ENCODE peak calls at places on chromosome 10, in nine cellular contexts. A is GM13976, C is neural crest cell, G is progenitor cell of endocrine pancreas, S is AG09319, F is neural progenitor cell, B is PC-3, V is endodermal cell, Z is dorsolateral prefrontal cortex. J is an unnamed sample.

GRCh38 chr10:27998954-27999275 is at the start of gene ODAD2:
- DNase-seq in G (no peak), V (no peak), C (no peak), B (peak), Z (no peak), S (no peak), F (no peak), A (no peak), J (no peak)

GRCh38 chr10:118915161-118915560 is 114.4 kb upstream of the NANOS1 start:
- DNase-seq in V (no peak), S (no peak), A (no peak), C (no peak), F (no peak), B (no peak), G (no peak), Z (no peak), J (no peak)

GRCh38 chr10:33196710-33197406 is 137.6 kb downstream of the NRP1 start:
- DNase-seq in G (no peak), V (no peak), S (no peak), A (no peak), Z (no peak), B (no peak), C (no peak), F (no peak), J (no peak)

GRCh38 chr10:85741626-85742300 is 624.8 kb downstream of the GRID1 start:
- DNase-seq in F (no peak), C (no peak), V (no peak), Z (no peak), A (peak), G (no peak), B (no peak), S (no peak), J (no peak)

GRCh38 chr10:58384999-58385783 is at the start of gene TFAM:
- DNase-seq in Z (peak), A (peak), C (peak), G (peak), V (peak), F (peak), S (peak), B (peak), J (peak)

GRCh38 chr10:75643944-75644820 is 212.8 kb downstream of the LRMDA start:
- DNase-seq in G (no peak), S (no peak), F (no peak), A (no peak), Z (no peak), B (peak), V (no peak), C (no peak), J (no peak)

GRCh38 chr10:19874791-19875190 is 58.6 kb downstream of the PLXDC2 start:
- DNase-seq in A (no peak), B (no peak), Z (no peak), V (no peak), C (no peak), F (no peak), G (no peak), S (no peak), J (no peak)

GRCh38 chr10:72049969-72050781 is 38.2 kb downstream of the SPOCK2 start:
- DNase-seq in A (no peak), C (no peak), F (peak), B (no peak), Z (no peak), G (no peak), S (no peak), V (peak), J (no peak)

GRCh38 chr10:133438711-133439273 is 14.4 kb upstream of the SPRN start:
- DNase-seq in S (no peak), A (peak), F (no peak), C (no peak), G (no peak), Z (no peak), V (peak), B (peak), J (no peak)

GRCh38 chr10:124734311-124735166 is 9.6 kb downstream of the FAM53B start:
- DNase-seq in B (no peak), G (no peak), A (no peak), V (peak), Z (no peak), F (no peak), S (no peak), C (no peak), J (no peak)

GRCh38 chr10:122344741-122345258 is 29.7 kb upstream of the PLEKHA1 start:
- DNase-seq in V (peak), Z (no peak), B (peak), G (no peak), A (no peak), C (no peak), S (no peak), F (no peak), J (no peak)

GRCh38 chr10:59648711-59649201 is 60.9 kb downstream of the SLC16A9 start:
- DNase-seq in B (no peak), S (no peak), G (no peak), V (no peak), Z (no peak), F (peak), A (no peak), C (no peak), J (no peak)

GRCh38 chr10:131456411-131456810 is 144.9 kb upstream of the TCERG1L start:
- DNase-seq in V (peak), B (no peak), Z (no peak), F (no peak), C (no peak), S (no peak), G (no peak), A (no peak), J (no peak)

GRCh38 chr10:102644066-102644645 is at the start of gene TRIM8:
- DNase-seq in B (peak), F (peak), C (peak), A (peak), V (peak), S (no peak), G (peak), Z (peak), J (no peak)

GRCh38 chr10:114110174-114110972 is 63.6 kb downstream of the CCDC186 start:
- DNase-seq in V (peak), A (no peak), B (peak), G (no peak), C (no peak), S (no peak), F (peak), Z (no peak), J (no peak)

GRCh38 chr10:70292016-70292415 is 8.2 kb upstream of the NPFFR1 start:
- DNase-seq in B (no peak), G (no peak), S (no peak), A (no peak), Z (no peak), F (no peak), C (no peak), V (no peak), J (no peak)

GRCh38 chr10:69240455-69240854 is 20.3 kb downstream of the HKDC1 start:
- DNase-seq in C (no peak), G (no peak), Z (no peak), S (no peak), F (no peak), A (no peak), V (no peak), B (no peak), J (no peak)

GRCh38 chr10:119135517-119135890 is 30.0 kb downstream of the SFXN4 start:
- DNase-seq in A (no peak), G (no peak), F (no peak), C (no peak), B (no peak), Z (no peak), V (no peak), S (peak), J (no peak)

GRCh38 chr10:132551093-132551807 is 13.7 kb downstream of the INPP5A start:
- DNase-seq in V (peak), B (no peak), S (no peak), A (peak), C (no peak), G (no peak), Z (no peak), F (no peak), J (no peak)

GRCh38 chr10:97185326-97186058 is at the start of gene SLIT1:
- DNase-seq in A (no peak), F (peak), Z (peak), S (no peak), G (peak), C (peak), V (peak), B (no peak), J (no peak)

GRCh38 chr10:132579027-132579859 is 41.7 kb downstream of the INPP5A start:
- DNase-seq in G (no peak), C (no peak), V (no peak), Z (peak), B (no peak), S (no peak), F (no peak), A (no peak), J (no peak)

GRCh38 chr10:33993917-33994316 is 659.5 kb upstream of the NRP1 start:
- DNase-seq in A (no peak), Z (no peak), V (no peak), G (no peak), C (no peak), S (no peak), F (no peak), B (no peak), J (no peak)

GRCh38 chr10:21975378-21975990 is 28.0 kb downstream of the DNAJC1 start:
- DNase-seq in A (no peak), G (no peak), C (no peak), F (peak), V (no peak), S (no peak), B (no peak), Z (no peak), J (no peak)

GRCh38 chr10:48417374-48417773 is 110.9 kb downstream of the MAPK8 start:
- DNase-seq in C (no peak), V (no peak), B (no peak), A (no peak), F (no peak), Z (no peak), S (no peak), G (no peak), J (no peak)

GRCh38 chr10:48414778-48415177 is 108.3 kb downstream of the MAPK8 start:
- DNase-seq in S (no peak), G (no peak), A (no peak), C (no peak), V (no peak), B (peak), F (no peak), Z (no peak), J (no peak)

GRCh38 chr10:48414160-48414559 is 107.7 kb downstream of the MAPK8 start:
- DNase-seq in A (no peak), F (no peak), C (no peak), V (no peak), Z (no peak), B (no peak), G (no peak), S (no peak), J (no peak)

GRCh38 chr10:48418189-48418588 is 111.7 kb downstream of the MAPK8 start:
- DNase-seq in F (no peak), S (no peak), G (no peak), V (no peak), C (no peak), B (no peak), A (no peak), Z (no peak), J (no peak)

DNA sequence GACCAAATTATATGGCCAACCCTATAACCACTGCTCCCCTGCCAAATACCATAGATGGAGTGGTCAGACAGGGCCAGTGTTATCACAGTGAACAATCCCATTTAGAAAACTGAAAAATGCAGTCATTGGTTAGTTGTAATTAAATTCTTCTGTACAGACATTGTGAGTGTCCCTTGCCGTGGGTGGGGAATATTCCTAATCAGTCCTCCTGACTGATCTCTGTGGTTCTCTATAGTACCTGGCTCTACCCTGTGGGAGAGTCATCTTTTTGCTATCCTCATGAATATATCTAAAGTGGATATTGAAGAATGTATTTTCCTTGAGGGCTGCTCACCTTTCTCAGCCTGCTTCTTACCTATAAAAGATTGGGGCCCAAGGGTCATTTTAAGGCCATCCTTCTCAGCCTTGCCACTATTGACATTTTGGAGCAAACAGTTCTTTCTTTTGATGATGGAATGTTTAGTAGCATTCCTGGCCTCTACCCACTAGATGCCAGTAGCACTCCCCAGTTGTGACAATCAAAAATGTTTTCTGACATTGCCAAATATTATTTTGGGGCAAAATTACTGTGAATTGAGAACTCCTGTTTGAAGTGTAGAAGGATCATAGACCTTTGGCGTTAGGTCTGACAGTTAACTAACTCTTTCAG is 110.2 kb downstream of the MAPK8 start:
- DNase-seq in Z (no peak), B (no peak), G (no peak), S (no peak), F (no peak), C (no peak), A (no peak), V (no peak), J (no peak)
- TF ChIP-seq CTCF in Z (no peak), B (peak), G (no peak), S (no peak), F (no peak), C (no peak), A (no peak), V (no peak), J (no peak)

DNA sequence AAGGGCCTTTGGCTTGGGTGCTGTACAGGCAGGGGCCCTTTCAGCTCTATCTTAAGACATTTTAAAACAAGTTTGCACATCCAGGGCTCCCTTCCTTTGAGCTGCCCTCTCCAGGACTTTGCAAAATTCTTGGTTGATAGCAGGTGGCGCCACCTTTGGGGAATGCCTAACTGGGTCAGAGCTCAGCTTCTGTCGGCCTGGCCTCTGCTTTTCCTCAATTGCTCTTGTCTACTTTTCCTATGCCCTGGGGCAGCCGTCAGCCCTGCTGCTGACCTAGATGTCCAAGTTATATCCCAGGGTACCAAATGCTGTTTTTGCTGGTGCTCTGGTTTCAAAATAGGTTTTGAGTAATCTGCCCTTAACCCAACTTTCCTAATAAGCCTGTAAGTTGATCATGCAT is 65.8 kb downstream of the APBB1IP start:
- DNase-seq in Z (no peak), F (peak), C (no peak), B (no peak), A (no peak), G (no peak), V (peak), S (no peak), J (no peak)
- TF ChIP-seq CTCF in Z (no peak), F (peak), C (no peak), B (peak), A (peak), G (no peak), V (peak), S (peak), J (no peak)

GRCh38 chr10:80170026-80170425 is 35.3 kb downstream of the ANXA11 start:
- DNase-seq in A (no peak), C (no peak), G (no peak), V (no peak), Z (no peak), S (no peak), B (no peak), F (no peak), J (no peak)

GRCh38 chr10:80170641-80171040 is 34.7 kb downstream of the ANXA11 start:
- DNase-seq in G (no peak), F (no peak), A (no peak), C (no peak), Z (no peak), B (no peak), S (no peak), V (no peak), J (no peak)

GRCh38 chr10:80167471-80167870 is 34.9 kb downstream of the PLAC9 start:
- DNase-seq in S (no peak), G (no peak), F (no peak), C (no peak), V (no peak), A (no peak), B (no peak), Z (no peak), J (no peak)

GRCh38 chr10:80168111-80168511 is 35.6 kb downstream of the PLAC9 start:
- DNase-seq in Z (no peak), A (no peak), B (no peak), V (no peak), F (no peak), C (no peak), S (no peak), G (no peak), J (no peak)

GRCh38 chr10:80168679-80169380 is 36.3 kb downstream of the PLAC9 start:
- DNase-seq in C (no peak), V (peak), G (no peak), Z (no peak), S (no peak), F (peak), A (peak), B (peak), J (no peak)
- TF ChIP-seq CTCF in C (peak), V (peak), G (peak), Z (no peak), S (no peak), F (peak), A (peak), B (peak), J (no peak)

GRCh38 chr10:14558025-14558424 is 216.7 kb downstream of the FAM107B start:
- DNase-seq in C (no peak), A (no peak), S (no peak), Z (no peak), F (no peak), G (no peak), V (no peak), B (no peak), J (no peak)

GRCh38 chr10:14562197-14562596 is 212.5 kb downstream of the FAM107B start:
- DNase-seq in A (no peak), S (no peak), F (no peak), G (no peak), V (no peak), C (no peak), B (no peak), Z (no peak), J (no peak)

GRCh38 chr10:14562615-14563214 is 212.0 kb downstream of the FAM107B start:
- DNase-seq in A (no peak), V (no peak), S (no peak), B (no peak), F (no peak), C (no peak), G (no peak), Z (no peak), J (no peak)

GRCh38 chr10:14560794-14561765 is 213.6 kb downstream of the FAM107B start:
- DNase-seq in G (no peak), S (no peak), C (no peak), F (no peak), A (no peak), Z (no peak), V (no peak), B (no peak), J (no peak)

GRCh38 chr10:14560274-14560673 is 214.4 kb downstream of the FAM107B start:
- DNase-seq in G (no peak), Z (no peak), F (peak), S (no peak), B (peak), V (peak), C (no peak), A (no peak), J (no peak)
- TF ChIP-seq CTCF in G (peak), Z (no peak), F (peak), S (no peak), B (peak), V (peak), C (peak), A (no peak), J (no peak)

GRCh38 chr10:98748298-98748697 is 301.6 kb upstream of the HPS1 start:
- DNase-seq in A (peak), C (peak), S (no peak), G (no peak), V (peak), F (peak), B (peak), Z (no peak), J (no peak)
- TF ChIP-seq CTCF in A (no peak), C (peak), S (peak), G (peak), V (peak), F (peak), B (peak), Z (no peak), J (peak)

GRCh38 chr10:98331888-98332287 is 63.9 kb upstream of the LOXL4 start:
- DNase-seq in B (no peak), G (no peak), F (peak), C (no peak), S (no peak), A (no peak), Z (no peak), V (peak), J (no peak)
- TF ChIP-seq CTCF in B (peak), G (peak), F (peak), C (no peak), S (peak), A (no peak), Z (no peak), V (peak), J (no peak)

GRCh38 chr10:4351723-4352565 is 474.1 kb upstream of the AKR1E2 start:
- DNase-seq in V (no peak), S (no peak), C (no peak), B (no peak), Z (no peak), A (no peak), F (no peak), G (no peak), J (no peak)

GRCh38 chr10:4353964-4354363 is 472.0 kb upstream of the AKR1E2 start:
- DNase-seq in G (no peak), S (no peak), A (no peak), C (no peak), V (no peak), B (peak), F (no peak), Z (no peak), J (no peak)

GRCh38 chr10:4353059-4353655 is 472.9 kb upstream of the AKR1E2 start:
- DNase-seq in G (no peak), C (no peak), S (no peak), B (no peak), F (no peak), V (peak), A (no peak), Z (no peak), J (no peak)

GRCh38 chr10:4354382-4354812 is 471.6 kb upstream of the AKR1E2 start:
- DNase-seq in A (no peak), B (peak), S (no peak), V (no peak), F (no peak), G (no peak), Z (no peak), C (no peak), J (no peak)

DNA sequence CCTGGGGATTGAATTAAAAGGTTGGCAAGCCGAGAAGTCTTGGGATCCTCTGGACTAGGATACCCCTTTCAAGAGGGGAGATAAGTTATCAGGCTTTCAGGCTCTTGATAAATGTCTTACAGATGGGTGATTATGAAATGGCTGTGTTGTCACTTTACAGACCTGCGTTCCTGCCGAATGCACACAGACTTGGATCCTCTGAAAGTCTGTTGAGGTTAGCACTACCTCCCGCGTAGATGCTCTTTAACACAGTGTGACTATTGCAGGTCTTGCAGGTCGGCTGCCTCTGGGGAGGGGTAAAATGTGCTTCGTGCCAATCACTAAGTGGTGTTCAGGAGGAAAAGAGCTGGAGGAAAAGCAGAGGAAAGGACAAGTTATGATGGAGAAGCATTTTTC is 473.4 kb upstream of the AKR1E2 start:
- DNase-seq in A (no peak), Z (no peak), C (no peak), F (no peak), B (no peak), V (peak), G (no peak), S (no peak), J (no peak)
- TF ChIP-seq CTCF in A (no peak), Z (no peak), C (no peak), F (no peak), B (no peak), V (no peak), G (no peak), S (no peak), J (no peak)

GRCh38 chr10:108911814-108912541 is 1011.3 kb downstream of the XPNPEP1 start:
- DNase-seq in B (peak), V (peak), A (peak), Z (peak), F (peak), S (no peak), G (peak), C (peak), J (no peak)
- TF ChIP-seq CTCF in B (peak), V (peak), A (peak), Z (no peak), F (peak), S (peak), G (peak), C (peak), J (peak)

DNA sequence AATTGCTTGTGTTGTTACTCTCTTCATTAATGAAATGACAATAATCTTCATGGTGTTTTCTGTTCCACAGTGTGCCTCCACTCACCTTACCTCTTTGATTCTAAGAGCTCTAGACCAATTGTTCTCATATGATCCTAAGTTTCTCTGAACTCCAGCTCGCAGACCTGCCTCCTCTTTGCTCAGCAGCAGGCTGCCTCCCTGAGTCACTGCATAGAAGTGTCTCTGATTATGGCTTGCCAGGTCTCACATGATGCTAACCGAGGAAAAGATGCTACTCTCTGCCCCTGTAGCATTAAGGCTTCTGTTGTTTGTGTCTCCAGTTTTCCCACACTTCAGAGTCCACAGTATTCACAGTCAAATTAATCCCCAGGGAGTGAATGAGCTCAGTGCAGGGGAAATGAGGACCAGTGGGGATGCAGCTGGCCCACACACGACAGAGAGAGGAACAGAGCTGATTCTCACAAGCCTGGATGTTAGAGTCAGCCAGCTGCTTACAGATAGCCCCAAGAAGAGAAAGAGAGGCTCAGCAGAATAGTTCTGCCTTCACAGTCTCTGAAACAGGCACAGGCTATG is 145.9 kb upstream of the EGR2 start:
- DNase-seq in S (no peak), A (no peak), G (no peak), F (peak), C (no peak), Z (no peak), B (peak), V (no peak), J (no peak)
- TF ChIP-seq CTCF in S (no peak), A (no peak), G (no peak), F (no peak), C (no peak), Z (no peak), B (no peak), V (no peak), J (no peak)